ENCODE peak calls at places on chromosomes 3 and 15, in nine cellular contexts. E is MM.1S; W is fibroblast of lung; O is activated gamma-delta T cell treated with Interleukin-2 at 50 U/mL for 16 hours; F is hepatic stellate cell; Q is heart right ventricle; I is activated CD4-positive, alpha-beta T cell treated with anti-CD3 and anti-CD28 coated beads, Interleukin-2, amount 50 U/mL, for 24 hours; R is dorsolateral prefrontal cortex; A is A673. K is an unnamed sample.

GRCh38 chr15:86624261-86625036 is 544.8 kb downstream of the AGBL1 start:
- DNase-seq in W (peak; percentile 85), I (peak; percentile 82), Q (peak; percentile 75), F (peak; percentile 24), R (peak; percentile 58), A (peak; percentile 3), E (peak; percentile 79), O (peak; percentile 70), K (peak; percentile 1)

GRCh38 chr3:55875137-55875536 is 388.0 kb upstream of the WNT5A start:
- DNase-seq in R (no peak), W (no peak), E (no peak), I (no peak), Q (no peak), A (no peak), F (no peak), O (no peak), K (no peak)

GRCh38 chr3:48623851-48624547 is 2.4 kb upstream of the TMEM89 start:
- DNase-seq in F (no peak), W (no peak), A (no peak), Q (no peak), E (peak; percentile 37), R (no peak), O (no peak), I (no peak), K (peak; percentile 37)

GRCh38 chr3:110811050-110811449 is 260.6 kb upstream of the NECTIN3 start:
- DNase-seq in F (no peak), A (no peak), I (no peak), E (no peak), O (no peak), Q (no peak), W (peak; percentile 30), R (no peak), K (no peak)

GRCh38 chr3:125357032-125357658 is 18.0 kb downstream of the ZNF148 start:
- DNase-seq in W (peak; percentile 44), R (peak; percentile 56), Q (peak; percentile 48), F (peak; percentile 58), I (peak; percentile 21), E (no peak), A (peak; percentile 57), O (peak; percentile 41), K (no peak)

GRCh38 chr3:23884481-23884880 is 32.3 kb downstream of the NKIRAS1 start:
- DNase-seq in R (no peak), E (no peak), I (no peak), W (no peak), F (no peak), A (no peak), O (no peak), Q (no peak), K (no peak)

GRCh38 chr15:62059818-62060115 is 480 bp downstream of the VPS13C start:
- DNase-seq in I (peak; percentile 43), O (peak; percentile 54), Q (peak; percentile 48), F (peak; percentile 45), W (peak; percentile 63), E (peak; percentile 90), R (no peak), A (peak; percentile 53), K (peak; percentile 80)

GRCh38 chr15:89936793-89937265 is 24.1 kb upstream of the ARPIN start:
- DNase-seq in E (no peak), O (no peak), W (no peak), I (no peak), R (no peak), Q (no peak), A (no peak), F (no peak), K (no peak)

GRCh38 chr3:72548992-72549391 is 299.3 kb downstream of the SHQ1 start:
- DNase-seq in W (no peak), I (no peak), A (no peak), R (no peak), Q (no peak), F (no peak), E (no peak), O (no peak), K (no peak)

GRCh38 chr3:71796268-71796667 is 11.3 kb upstream of the PROK2 start:
- DNase-seq in A (no peak), W (no peak), I (no peak), O (no peak), E (no peak), R (no peak), F (no peak), Q (no peak), K (no peak)

GRCh38 chr3:17233398-17233800 is 348.6 kb downstream of the PLCL2 start:
- DNase-seq in E (peak; percentile 71), I (peak; percentile 52), W (peak; percentile 61), R (no peak), O (peak; percentile 29), F (peak; percentile 12), Q (peak; percentile 11), A (peak; percentile 66), K (peak; percentile 83)

GRCh38 chr3:125594581-125595011 is 701 bp downstream of the OSBPL11 start:
- DNase-seq in W (no peak), O (no peak), Q (no peak), E (peak; percentile 13), I (no peak), A (no peak), F (no peak), R (no peak), K (peak; percentile 10)

GRCh38 chr3:39146611-39147373 is 6.6 kb downstream of the CSRNP1 start:
- DNase-seq in O (peak; percentile 69), A (peak; percentile 60), F (peak; percentile 93), Q (peak; percentile 72), E (no peak), W (peak; percentile 97), R (peak; percentile 75), I (peak; percentile 73), K (peak; percentile 59)

GRCh38 chr15:60464836-60465630 is 13.9 kb downstream of the ICE2 start:
- DNase-seq in A (no peak), O (no peak), W (no peak), Q (no peak), I (no peak), E (no peak), F (no peak), R (no peak), K (no peak)

GRCh38 chr15:60237411-60237810 is 160.4 kb downstream of the ANXA2 start:
- DNase-seq in I (no peak), A (no peak), O (no peak), R (no peak), W (peak; percentile 11), F (no peak), Q (no peak), E (no peak), K (no peak)

GRCh38 chr3:17514597-17514996 is 227.8 kb downstream of the TBC1D5 start:
- DNase-seq in I (no peak), O (no peak), W (no peak), E (no peak), A (no peak), Q (no peak), R (no peak), F (no peak), K (no peak)

GRCh38 chr15:52368402-52368801 is 72.8 kb upstream of the MYO5C start:
- DNase-seq in A (no peak), O (no peak), E (no peak), W (no peak), R (no peak), F (no peak), I (no peak), Q (no peak), K (no peak)

GRCh38 chr15:78179906-78180305 is 30.7 kb downstream of the IDH3A start:
- DNase-seq in Q (no peak), R (no peak), W (no peak), F (no peak), I (no peak), A (no peak), E (no peak), O (no peak), K (no peak)

GRCh38 chr15:98001663-98002194 is 41.2 kb downstream of the ARRDC4 start:
- DNase-seq in E (no peak), W (no peak), F (no peak), Q (no peak), O (no peak), R (no peak), I (no peak), A (no peak), K (no peak)

GRCh38 chr3:143091438-143091837 is 28.1 kb upstream of the CHST2 start:
- DNase-seq in R (no peak), E (no peak), I (no peak), A (no peak), W (no peak), Q (no peak), O (no peak), F (no peak), K (no peak)

GRCh38 chr3:12980596-12981290 is 92.5 kb downstream of the IQSEC1 start:
- DNase-seq in O (no peak), E (no peak), R (no peak), I (no peak), W (no peak), F (no peak), Q (no peak), A (no peak), K (no peak)

GRCh38 chr3:55675478-55675877 is 188.4 kb upstream of the WNT5A start:
- DNase-seq in R (no peak), Q (no peak), F (no peak), I (no peak), W (no peak), E (peak; percentile 86), O (no peak), A (no peak), K (no peak)

GRCh38 chr3:94114667-94115066 is 51.8 kb downstream of the NSUN3 start:
- DNase-seq in W (no peak), I (no peak), A (peak; percentile 29), F (no peak), E (no peak), Q (no peak), R (no peak), O (no peak), K (no peak)

GRCh38 chr3:83622526-83622925 is 1336.3 kb upstream of the CADM2 start:
- DNase-seq in R (no peak), E (no peak), A (no peak), I (no peak), O (no peak), W (no peak), Q (no peak), F (no peak), K (no peak)

GRCh38 chr15:26864664-26865191 is 2.1 kb upstream of the GABRA5 start:
- DNase-seq in W (peak; percentile 58), I (no peak), O (no peak), Q (peak; percentile 11), F (peak; percentile 58), E (no peak), A (peak; percentile 27), R (no peak), K (peak; percentile 32)

GRCh38 chr3:115092220-115092791 is 54.8 kb downstream of the ZBTB20 start:
- DNase-seq in R (peak; percentile 74), I (peak; percentile 42), E (peak; percentile 60), A (peak; percentile 76), O (peak; percentile 56), Q (peak; percentile 74), W (peak; percentile 73), F (peak; percentile 21), K (peak; percentile 51)

GRCh38 chr15:63233667-63234419 is 43.6 kb upstream of the APH1B start:
- DNase-seq in A (no peak), Q (no peak), W (peak; percentile 93), I (no peak), F (peak; percentile 44), O (no peak), R (no peak), E (no peak), K (no peak)

GRCh38 chr3:156030735-156031134 is 89.6 kb upstream of the KCNAB1 start:
- DNase-seq in A (no peak), Q (no peak), W (no peak), F (no peak), I (no peak), O (no peak), R (no peak), E (no peak), K (no peak)

K was measured in OCI-LY7.